ENCODE peak calls at places on chromosomes 16 and 17, in six cellular contexts. G is lung; Q is keratinocyte; O is CD8-positive, alpha-beta T cell; Y is esophagus muscularis mucosa; Z is adrenal gland. L is an unnamed sample.
A peak's percentile ranks its signal among the peaks of the same experiment; 100 is the strongest.

GRCh38 chr16:78523212-78523995 is 423.9 kb downstream of the WWOX start:
- DNase-seq in Z (no peak), Q (no peak), G (no peak), O (no peak), Y (no peak), L (no peak)

GRCh38 chr17:35082073-35082657 is 18.7 kb upstream of the RFFL start:
- DNase-seq in O (no peak), Q (peak; percentile 63), G (no peak), Z (peak; percentile 32), Y (no peak), L (peak; percentile 69)

GRCh38 chr17:66915204-66915611 is 49.3 kb upstream of the CACNG4 start:
- DNase-seq in Q (no peak), Z (no peak), O (no peak), G (peak; percentile 32), Y (no peak), L (peak; percentile 83)

GRCh38 chr17:56109811-56110210 is 43.5 kb upstream of the ANKFN1 start:
- DNase-seq in Z (no peak), G (no peak), Q (no peak), Y (no peak), O (no peak), L (no peak)

GRCh38 chr17:3308603-3309002 is 10.4 kb upstream of the OR3A1 start:
- DNase-seq in Q (no peak), Z (no peak), O (no peak), Y (no peak), G (no peak), L (no peak)

GRCh38 chr16:15822957-15823356 is 33.9 kb downstream of the MYH11 start:
- DNase-seq in O (no peak), Q (no peak), Z (peak; percentile 31), Y (no peak), G (no peak), L (no peak)

GRCh38 chr17:55710410-55710809 is 12.3 kb downstream of the TMEM100 start:
- DNase-seq in Z (no peak), G (no peak), Y (no peak), O (no peak), Q (no peak), L (peak; percentile 35)

GRCh38 chr16:70634861-70635260 is 11.5 kb upstream of the IL34 start:
- DNase-seq in O (no peak), Q (no peak), Y (no peak), Z (no peak), G (no peak), L (no peak)

GRCh38 chr16:19745286-19746018 is 27.4 kb downstream of the IQCK start:
- DNase-seq in Z (no peak), Y (no peak), Q (no peak), G (no peak), O (no peak), L (no peak)

GRCh38 chr17:11644265-11645212 is 46.3 kb downstream of the DNAH9 start:
- DNase-seq in Y (peak; percentile 91), Z (peak; percentile 78), O (no peak), Q (peak; percentile 40), G (peak; percentile 75), L (peak; percentile 31)

GRCh38 chr17:45284176-45285140 is 22.6 kb upstream of the SPATA32 start:
- DNase-seq in O (no peak), Q (peak; percentile 21), Y (no peak), G (no peak), Z (peak; percentile 18), L (no peak)

GRCh38 chr17:73163043-73163442 is 1.8 kb upstream of the SSTR2 start:
- DNase-seq in Q (no peak), O (no peak), Z (no peak), G (no peak), Y (no peak), L (peak; percentile 28)

GRCh38 chr17:62627904-62628603 is 584 bp downstream of the MRC2 start:
- DNase-seq in G (peak; percentile 47), O (no peak), Y (no peak), Z (peak; percentile 32), Q (no peak), L (no peak)

GRCh38 chr17:27245230-27245696 is 48.7 kb upstream of the WSB1 start:
- DNase-seq in Q (peak; percentile 55), Y (peak; percentile 93), G (peak; percentile 87), Z (peak; percentile 90), O (peak; percentile 23), L (peak; percentile 87)

GRCh38 chr17:8740486-8740885 is 4.2 kb downstream of the CCDC42 start:
- DNase-seq in Y (no peak), O (peak; percentile 47), Q (no peak), Z (no peak), G (no peak), L (no peak)

GRCh38 chr17:3794890-3795757 is 5.9 kb downstream of the ITGAE start:
- DNase-seq in Y (no peak), O (peak; percentile 21), Z (no peak), G (no peak), Q (no peak), L (no peak)

GRCh38 chr17:78532922-78533640 is 44.1 kb downstream of the DNAH17 start:
- DNase-seq in Q (peak; percentile 82), Y (no peak), Z (peak; percentile 40), O (no peak), G (no peak), L (no peak)

GRCh38 chr16:22014271-22014873 is 6.5 kb downstream of the MOSMO start:
- DNase-seq in Q (no peak), Z (no peak), G (no peak), O (no peak), Y (no peak), L (no peak)

GRCh38 chr16:69241911-69242310 is 54.9 kb downstream of the SNTB2 start:
- DNase-seq in Q (no peak), O (no peak), Y (no peak), Z (no peak), G (no peak), L (no peak)

GRCh38 chr17:8552582-8553320 is 77.8 kb downstream of the MYH10 start:
- DNase-seq in O (no peak), G (no peak), Q (peak; percentile 70), Y (no peak), Z (no peak), L (no peak)

GRCh38 chr17:66740226-66740625 is 94.7 kb upstream of the CACNG5 start:
- DNase-seq in O (no peak), Y (no peak), Q (no peak), G (no peak), Z (no peak), L (no peak)

GRCh38 chr17:58338907-58339774 is 10.5 kb upstream of the TSPOAP1 start:
- DNase-seq in Z (peak; percentile 58), Y (no peak), G (peak; percentile 54), O (no peak), Q (no peak), L (no peak)

GRCh38 chr16:2437032-2437790 is 8.0 kb downstream of the CCNF start:
- DNase-seq in Q (no peak), Y (no peak), O (no peak), Z (no peak), G (no peak), L (no peak)

GRCh38 chr17:64174686-64175456 is 44.9 kb upstream of the ERN1 start:
- DNase-seq in G (peak; percentile 45), O (no peak), Y (no peak), Z (peak; percentile 85), Q (no peak), L (no peak)

GRCh38 chr16:29815032-29815721 is 775 bp upstream of the PAGR1 start:
- DNase-seq in G (no peak), Y (no peak), Q (no peak), O (no peak), Z (peak; percentile 61), L (no peak)

GRCh38 chr17:57724038-57724728 is 20.9 kb downstream of the CCDC182 start:
- DNase-seq in G (no peak), O (no peak), Y (no peak), Z (peak; percentile 58), Q (no peak), L (no peak)

L was measured in NCI-H774.